ENCODE peak calls at places on chromosomes 13 and 19, in five cellular contexts. One of them, this sample, is unnamed.
A peak's percentile ranks its signal among the peaks of the same experiment; 100 is the strongest.

GRCh38 chr13:103884139-103884723 is 818.0 kb upstream of the SLC10A2 start:
- DNase-seq in glutamatergic neuron: no peak
- DNase-seq in body of pancreas: no peak
- DNase-seq in kidney epithelial cell: no peak
- DNase-seq in colonic mucosa: no peak
- DNase-seq in this sample: no peak

GRCh38 chr13:52782486-52783448 is 43.1 kb upstream of the CNMD start:
- DNase-seq in glutamatergic neuron: no peak
- DNase-seq in body of pancreas: no peak
- DNase-seq in kidney epithelial cell: no peak
- DNase-seq in colonic mucosa: no peak
- DNase-seq in this sample: no peak

GRCh38 chr13:51823351-51823750 is 19.4 kb upstream of the DHRS12 start:
- DNase-seq in glutamatergic neuron: no peak
- DNase-seq in body of pancreas: no peak
- DNase-seq in kidney epithelial cell: no peak
- DNase-seq in colonic mucosa: no peak
- DNase-seq in this sample: no peak

GRCh38 chr13:85278851-85279250 is 520.4 kb downstream of the SLITRK6 start:
- DNase-seq in glutamatergic neuron: no peak
- DNase-seq in body of pancreas: no peak
- DNase-seq in kidney epithelial cell: no peak
- DNase-seq in colonic mucosa: no peak
- DNase-seq in this sample: no peak

GRCh38 chr19:48632692-48633147 is 4.5 kb downstream of the DBP start:
- DNase-seq in glutamatergic neuron: no peak
- DNase-seq in body of pancreas: no peak
- DNase-seq in kidney epithelial cell: no peak
- DNase-seq in colonic mucosa: no peak
- DNase-seq in this sample: no peak

GRCh38 chr13:113499936-113500335 is 9.4 kb upstream of the DCUN1D2 start:
- DNase-seq in glutamatergic neuron: no peak
- DNase-seq in body of pancreas: no peak
- DNase-seq in kidney epithelial cell: no peak
- DNase-seq in colonic mucosa: no peak
- DNase-seq in this sample: no peak

GRCh38 chr19:2529473-2529918 is 53.6 kb downstream of the GADD45B start:
- DNase-seq in glutamatergic neuron: no peak
- DNase-seq in body of pancreas: no peak
- DNase-seq in kidney epithelial cell: peak; percentile 80
- DNase-seq in colonic mucosa: no peak
- DNase-seq in this sample: no peak

GRCh38 chr13:100089633-100090032 is 740 bp downstream of the PCCA start:
- DNase-seq in glutamatergic neuron: no peak
- DNase-seq in body of pancreas: no peak
- DNase-seq in kidney epithelial cell: no peak
- DNase-seq in colonic mucosa: peak; percentile 33
- DNase-seq in this sample: no peak

GRCh38 chr13:47085346-47085745 is 188.5 kb upstream of the HTR2A start:
- DNase-seq in glutamatergic neuron: no peak
- DNase-seq in body of pancreas: no peak
- DNase-seq in kidney epithelial cell: no peak
- DNase-seq in colonic mucosa: no peak
- DNase-seq in this sample: no peak

GRCh38 chr19:1864480-1865171 is 1.2 kb upstream of the KLF16 start:
- DNase-seq in glutamatergic neuron: peak; percentile 90
- DNase-seq in body of pancreas: peak; percentile 69
- DNase-seq in kidney epithelial cell: no peak
- DNase-seq in colonic mucosa: peak; percentile 75
- DNase-seq in this sample: no peak

GRCh38 chr19:29040951-29041350 is 172.0 kb downstream of the UQCRFS1 start:
- DNase-seq in glutamatergic neuron: no peak
- DNase-seq in body of pancreas: no peak
- DNase-seq in kidney epithelial cell: no peak
- DNase-seq in colonic mucosa: no peak
- DNase-seq in this sample: no peak

GRCh38 chr19:30293051-30293785 is 79.0 kb upstream of the ZNF536 start:
- DNase-seq in glutamatergic neuron: no peak
- DNase-seq in body of pancreas: no peak
- DNase-seq in kidney epithelial cell: no peak
- DNase-seq in colonic mucosa: no peak
- DNase-seq in this sample: no peak

GRCh38 chr19:1747285-1748114 is 5.8 kb upstream of the ONECUT3 start:
- DNase-seq in glutamatergic neuron: no peak
- DNase-seq in body of pancreas: peak; percentile 25
- DNase-seq in kidney epithelial cell: peak; percentile 73
- DNase-seq in colonic mucosa: peak; percentile 21
- DNase-seq in this sample: no peak

GRCh38 chr19:40592170-40592569 is 9.0 kb upstream of the LTBP4 start:
- DNase-seq in glutamatergic neuron: no peak
- DNase-seq in body of pancreas: no peak
- DNase-seq in kidney epithelial cell: no peak
- DNase-seq in colonic mucosa: no peak
- DNase-seq in this sample: no peak

GRCh38 chr19:17946965-17947784 is 14.4 kb downstream of the CCDC124 start:
- DNase-seq in glutamatergic neuron: no peak
- DNase-seq in body of pancreas: peak; percentile 37
- DNase-seq in kidney epithelial cell: no peak
- DNase-seq in colonic mucosa: no peak
- DNase-seq in this sample: no peak

GRCh38 chr13:84774111-84774510 is 891.8 kb upstream of the SLITRK1 start:
- DNase-seq in glutamatergic neuron: no peak
- DNase-seq in body of pancreas: no peak
- DNase-seq in kidney epithelial cell: no peak
- DNase-seq in colonic mucosa: no peak
- DNase-seq in this sample: no peak

GRCh38 chr13:60627071-60627686 is 230.2 kb downstream of the TDRD3 start:
- DNase-seq in glutamatergic neuron: peak; percentile 73
- DNase-seq in body of pancreas: peak; percentile 16
- DNase-seq in kidney epithelial cell: no peak
- DNase-seq in colonic mucosa: no peak
- DNase-seq in this sample: peak; percentile 61

GRCh38 chr13:44293908-44294735 is 79.5 kb upstream of the SERP2 start:
- DNase-seq in glutamatergic neuron: no peak
- DNase-seq in body of pancreas: no peak
- DNase-seq in kidney epithelial cell: no peak
- DNase-seq in colonic mucosa: no peak
- DNase-seq in this sample: no peak

GRCh38 chr19:41774515-41774980 is 19.2 kb downstream of the CEACAM6 start:
- DNase-seq in glutamatergic neuron: no peak
- DNase-seq in body of pancreas: no peak
- DNase-seq in kidney epithelial cell: peak; percentile 10
- DNase-seq in colonic mucosa: peak; percentile 88
- DNase-seq in this sample: no peak

GRCh38 chr13:110396476-110396875 is 89.4 kb downstream of the COL4A2 start:
- DNase-seq in glutamatergic neuron: no peak
- DNase-seq in body of pancreas: no peak
- DNase-seq in kidney epithelial cell: no peak
- DNase-seq in colonic mucosa: no peak
- DNase-seq in this sample: no peak

GRCh38 chr13:42894765-42895181 is 97.3 kb downstream of the EPSTI1 start:
- DNase-seq in glutamatergic neuron: no peak
- DNase-seq in body of pancreas: peak; percentile 22
- DNase-seq in kidney epithelial cell: no peak
- DNase-seq in colonic mucosa: peak; percentile 29
- DNase-seq in this sample: peak; percentile 27

GRCh38 chr19:45406165-45406956 is at the start of gene POLR1G:
- DNase-seq in glutamatergic neuron: peak; percentile 79
- DNase-seq in body of pancreas: peak; percentile 81
- DNase-seq in kidney epithelial cell: no peak
- DNase-seq in colonic mucosa: peak; percentile 82
- DNase-seq in this sample: peak; percentile 75

GRCh38 chr19:4343056-4343844 is at the start of gene MPND:
- DNase-seq in glutamatergic neuron: peak; percentile 95
- DNase-seq in body of pancreas: peak; percentile 89
- DNase-seq in kidney epithelial cell: no peak
- DNase-seq in colonic mucosa: peak; percentile 97
- DNase-seq in this sample: peak; percentile 96

GRCh38 chr13:44676534-44676933 is 100.4 kb upstream of the TSC22D1 start:
- DNase-seq in glutamatergic neuron: no peak
- DNase-seq in body of pancreas: no peak
- DNase-seq in kidney epithelial cell: no peak
- DNase-seq in colonic mucosa: no peak
- DNase-seq in this sample: no peak

GRCh38 chr19:35395762-35396199 is 24.9 kb downstream of the GPR42 start:
- DNase-seq in glutamatergic neuron: peak; percentile 62
- DNase-seq in body of pancreas: peak; percentile 82
- DNase-seq in kidney epithelial cell: no peak
- DNase-seq in colonic mucosa: peak; percentile 24
- DNase-seq in this sample: no peak

DNA sequence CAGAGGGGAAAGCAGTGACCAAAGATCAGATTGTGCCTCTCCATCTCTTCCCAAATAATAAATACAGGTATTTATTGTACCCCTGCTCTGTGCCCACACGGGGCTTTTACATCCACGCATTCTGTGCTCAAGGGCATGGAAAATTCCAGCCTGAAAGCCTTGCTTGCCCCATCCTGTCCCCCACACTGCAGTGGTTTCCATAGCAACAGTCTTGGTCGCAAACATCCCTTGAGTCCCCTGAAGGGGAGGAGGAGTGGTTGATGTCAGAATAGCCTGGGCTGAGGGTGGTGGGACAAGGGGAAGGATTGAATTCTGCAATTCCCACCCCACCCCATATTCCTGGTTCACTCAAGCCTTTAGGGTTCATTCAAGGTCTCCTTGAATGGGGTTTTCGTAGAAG is 41.0 kb upstream of the USP29 start:
- DNase-seq in glutamatergic neuron: no peak
- DNase-seq in body of pancreas: no peak
- DNase-seq in kidney epithelial cell: no peak
- DNase-seq in colonic mucosa: no peak
- DNase-seq in this sample: no peak
- TF ChIP-seq CTCF in glutamatergic neuron: no peak
- TF ChIP-seq CTCF in body of pancreas: no peak
- TF ChIP-seq CTCF in kidney epithelial cell: no peak
- TF ChIP-seq CTCF in colonic mucosa: no peak
- TF ChIP-seq CTCF in this sample: no peak

DNA sequence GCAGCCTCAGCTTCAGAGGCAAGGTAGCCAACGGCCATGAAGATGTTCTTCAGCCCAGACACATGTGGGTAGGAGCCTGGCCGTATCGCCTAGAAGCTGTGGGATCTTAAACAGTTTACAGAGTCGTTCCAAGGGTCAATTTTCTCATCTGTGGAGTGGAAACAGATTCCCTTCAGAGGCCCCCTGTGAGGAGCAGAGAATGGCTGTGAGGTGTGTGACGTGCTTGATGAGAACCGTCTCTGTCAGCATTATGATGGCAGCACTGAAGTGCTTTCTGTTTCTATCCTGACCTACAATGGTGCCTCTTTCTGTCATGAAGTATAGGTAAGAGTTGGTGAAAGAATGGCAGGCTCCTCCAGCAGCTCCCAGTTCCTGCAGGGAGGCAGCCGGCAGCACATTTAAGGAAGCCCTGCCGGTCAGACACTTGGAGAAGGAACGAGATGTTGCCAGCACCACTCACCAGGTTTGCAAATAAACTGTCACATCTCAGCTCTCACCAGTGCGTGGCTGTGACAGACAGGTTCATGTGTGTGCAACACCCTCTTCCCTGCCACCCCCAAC is 277.3 kb downstream of the FOXO1 start:
- DNase-seq in glutamatergic neuron: no peak
- DNase-seq in body of pancreas: no peak
- DNase-seq in kidney epithelial cell: no peak
- DNase-seq in colonic mucosa: peak; percentile 17
- DNase-seq in this sample: no peak
- TF ChIP-seq CTCF in glutamatergic neuron: no peak
- TF ChIP-seq CTCF in body of pancreas: no peak
- TF ChIP-seq CTCF in kidney epithelial cell: no peak
- TF ChIP-seq CTCF in colonic mucosa: no peak
- TF ChIP-seq CTCF in this sample: no peak

GRCh38 chr19:47330466-47330869 is 1.5 kb upstream of the C5AR2 start:
- DNase-seq in glutamatergic neuron: no peak
- DNase-seq in body of pancreas: no peak
- DNase-seq in kidney epithelial cell: no peak
- DNase-seq in colonic mucosa: no peak
- DNase-seq in this sample: no peak
- TF ChIP-seq CTCF in glutamatergic neuron: no peak
- TF ChIP-seq CTCF in body of pancreas: no peak
- TF ChIP-seq CTCF in kidney epithelial cell: no peak
- TF ChIP-seq CTCF in colonic mucosa: no peak
- TF ChIP-seq CTCF in this sample: no peak

GRCh38 chr19:20279516-20279915 is 112.5 kb downstream of the ZNF486 start:
- DNase-seq in glutamatergic neuron: no peak
- DNase-seq in body of pancreas: no peak
- DNase-seq in kidney epithelial cell: no peak
- DNase-seq in colonic mucosa: no peak
- DNase-seq in this sample: no peak

GRCh38 chr19:20276011-20276738 is 109.2 kb downstream of the ZNF486 start:
- DNase-seq in glutamatergic neuron: no peak
- DNase-seq in body of pancreas: no peak
- DNase-seq in kidney epithelial cell: no peak
- DNase-seq in colonic mucosa: no peak
- DNase-seq in this sample: no peak

GRCh38 chr19:20273951-20274578 is 107.1 kb downstream of the ZNF486 start:
- DNase-seq in glutamatergic neuron: no peak
- DNase-seq in body of pancreas: no peak
- DNase-seq in kidney epithelial cell: no peak
- DNase-seq in colonic mucosa: no peak
- DNase-seq in this sample: no peak

GRCh38 chr19:20273376-20273775 is 106.4 kb downstream of the ZNF486 start:
- DNase-seq in glutamatergic neuron: no peak
- DNase-seq in body of pancreas: no peak
- DNase-seq in kidney epithelial cell: no peak
- DNase-seq in colonic mucosa: no peak
- DNase-seq in this sample: no peak

GRCh38 chr19:20278342-20278741 is 111.3 kb downstream of the ZNF486 start:
- DNase-seq in glutamatergic neuron: peak; percentile 33
- DNase-seq in body of pancreas: peak; percentile 37
- DNase-seq in kidney epithelial cell: no peak
- DNase-seq in colonic mucosa: no peak
- DNase-seq in this sample: no peak
- TF ChIP-seq CTCF in glutamatergic neuron: peak; percentile 90
- TF ChIP-seq CTCF in body of pancreas: peak; percentile 69
- TF ChIP-seq CTCF in kidney epithelial cell: no peak
- TF ChIP-seq CTCF in colonic mucosa: no peak
- TF ChIP-seq CTCF in this sample: peak; percentile 77

DNA sequence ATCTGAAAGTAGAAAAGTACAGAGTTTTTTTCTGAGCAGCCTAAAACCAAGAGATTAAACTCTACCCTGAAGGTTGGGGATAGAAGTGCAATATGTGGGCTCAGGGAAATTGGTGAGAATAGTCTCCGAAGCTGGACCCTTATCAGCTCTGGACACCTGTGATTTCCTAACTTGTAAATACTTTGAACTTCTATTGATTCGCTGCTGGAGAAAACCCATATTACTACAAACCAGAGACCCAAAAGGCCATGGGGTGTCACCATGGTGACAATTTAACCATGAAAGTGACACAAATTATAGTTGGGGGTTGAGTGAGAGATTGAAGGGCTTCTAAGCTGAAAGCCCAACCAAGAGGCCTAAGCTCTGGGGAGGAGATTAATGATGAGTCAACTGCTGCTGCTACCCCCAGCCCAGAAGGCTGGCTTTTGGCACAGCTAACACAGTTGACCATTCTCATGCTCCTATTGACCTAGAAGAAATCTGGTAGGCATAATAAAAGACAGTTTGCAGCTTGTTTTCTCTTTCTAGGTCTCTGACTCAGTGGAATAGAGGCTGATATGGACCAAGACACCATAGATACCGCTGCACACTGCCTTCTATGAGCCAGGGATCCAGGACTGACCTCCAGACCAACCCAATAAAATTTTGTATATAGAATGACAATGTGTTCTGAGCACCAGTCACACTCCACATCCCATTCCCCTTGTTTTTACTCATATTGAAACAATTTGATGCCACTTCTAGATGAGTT is 131.9 kb upstream of the FNDC3A start:
- DNase-seq in glutamatergic neuron: no peak
- DNase-seq in body of pancreas: no peak
- DNase-seq in kidney epithelial cell: no peak
- DNase-seq in colonic mucosa: no peak
- DNase-seq in this sample: no peak
- TF ChIP-seq CTCF in glutamatergic neuron: no peak
- TF ChIP-seq CTCF in body of pancreas: no peak
- TF ChIP-seq CTCF in kidney epithelial cell: no peak
- TF ChIP-seq CTCF in colonic mucosa: no peak
- TF ChIP-seq CTCF in this sample: no peak

This sample was measured in mesothelial cell of epicardium.